ENCODE peak calls at places on chromosomes 4 and X, in nine cellular contexts. B, A, J, O, Q, D, X, G and S are unnamed samples.

GRCh38 chr4:1980561-1981041 is 28.2 kb downstream of the NELFA start:
- DNase-seq in B (no peak), X (no peak), G (no peak), O (no peak), A (no peak), Q (no peak), J (no peak), D (no peak), S (no peak)

GRCh38 chr4:26127851-26128337 is 192.9 kb upstream of the RBPJ start:
- DNase-seq in D (no peak), O (no peak), X (no peak), Q (peak), J (no peak), B (no peak), G (no peak), A (no peak), S (no peak)

GRCh38 chr4:173522160-173522873 is 7.7 kb downstream of the HAND2 start:
- DNase-seq in B (peak), O (peak), X (peak), Q (peak), G (peak), A (peak), J (no peak), D (no peak), S (peak)

GRCh38 chr4:119532319-119532718 is 96.3 kb downstream of the PDE5A start:
- DNase-seq in O (no peak), A (no peak), D (no peak), Q (no peak), X (no peak), G (no peak), J (no peak), B (no peak), S (no peak)

GRCh38 chr4:34046580-34046979 is 2197.7 kb downstream of the ARAP2 start:
- DNase-seq in Q (peak), A (no peak), X (no peak), D (no peak), G (no peak), O (no peak), J (no peak), B (no peak), S (no peak)

GRCh38 chr4:54255881-54256280 is 26.8 kb downstream of the PDGFRA start:
- DNase-seq in B (no peak), G (no peak), A (no peak), Q (no peak), X (no peak), O (no peak), D (no peak), J (no peak), S (no peak)

GRCh38 chrX:1911401-1912131 is 296.7 kb downstream of the ASMT start:
- DNase-seq in J (no peak), A (no peak), O (no peak), D (no peak), Q (no peak), G (no peak), X (no peak), B (no peak), S (no peak)

GRCh38 chr4:128653514-128654420 is 155.7 kb upstream of the JADE1 start:
- DNase-seq in A (peak), D (no peak), X (no peak), B (no peak), G (peak), Q (no peak), J (no peak), O (no peak), S (peak)

GRCh38 chr4:15327311-15328298 is 100.2 kb upstream of the C1QTNF7 start:
- DNase-seq in G (no peak), Q (no peak), X (no peak), A (no peak), B (peak), J (no peak), O (no peak), D (no peak), S (peak)

GRCh38 chr4:101019941-101020401 is 327.4 kb downstream of the PPP3CA start:
- DNase-seq in G (no peak), O (peak), A (no peak), D (no peak), Q (peak), J (no peak), X (no peak), B (peak), S (no peak)

GRCh38 chr4:153514001-153514526 is 47.9 kb downstream of the TMEM131L start:
- DNase-seq in J (no peak), O (peak), G (no peak), Q (no peak), B (peak), X (no peak), A (no peak), D (no peak), S (no peak)

GRCh38 chr4:154503598-154503997 is 12.0 kb upstream of the DCHS2 start:
- DNase-seq in Q (peak), X (peak), A (no peak), B (no peak), D (peak), O (peak), G (no peak), J (no peak), S (no peak)

GRCh38 chr4:177699365-177700213 is 257.4 kb upstream of the AGA start:
- DNase-seq in O (no peak), J (no peak), Q (peak), A (no peak), D (no peak), B (no peak), G (no peak), X (no peak), S (no peak)

GRCh38 chr4:17027495-17027894 is 129.1 kb upstream of the LDB2 start:
- DNase-seq in B (peak), J (no peak), X (no peak), O (peak), Q (peak), G (no peak), D (no peak), A (no peak), S (peak)

GRCh38 chr4:77104405-77105292 is 28.9 kb upstream of the CCNI start:
- DNase-seq in D (no peak), G (peak), A (peak), X (no peak), O (no peak), B (no peak), J (no peak), Q (peak), S (no peak)

GRCh38 chr4:180557348-180557747 is 1685.9 kb upstream of the TENM3 start:
- DNase-seq in D (peak), Q (no peak), B (no peak), A (no peak), X (no peak), J (no peak), G (no peak), O (no peak), S (no peak)

GRCh38 chr4:101346562-101347266 is 612 bp downstream of the PPP3CA start:
- DNase-seq in A (peak), B (peak), D (peak), X (peak), O (peak), J (peak), Q (peak), G (peak), S (no peak)

GRCh38 chrX:140765043-140765784 is 55.7 kb downstream of the LINC00632 start:
- DNase-seq in Q (no peak), B (no peak), D (no peak), O (peak), G (no peak), A (no peak), J (no peak), X (no peak), S (peak)

GRCh38 chrX:115533485-115533884 is 27.5 kb upstream of the PLS3 start:
- DNase-seq in X (no peak), B (no peak), G (no peak), J (no peak), Q (no peak), A (no peak), D (no peak), O (no peak), S (peak)

GRCh38 chr4:20378181-20378580 is 126.5 kb downstream of the SLIT2 start:
- DNase-seq in J (no peak), O (no peak), G (no peak), D (no peak), B (no peak), X (no peak), Q (no peak), A (no peak), S (no peak)

GRCh38 chrX:48487362-48487785 is 11.4 kb downstream of the FTSJ1 start:
- DNase-seq in Q (peak), O (no peak), G (no peak), A (no peak), B (peak), D (no peak), J (no peak), X (peak), S (peak)

GRCh38 chr4:73811841-73812240 is 24.6 kb upstream of the CXCL6 start:
- DNase-seq in D (no peak), O (no peak), A (no peak), G (no peak), B (no peak), Q (no peak), J (no peak), X (no peak), S (no peak)

GRCh38 chr4:186724048-186724860 is 598 bp upstream of the FAT1 start:
- DNase-seq in J (no peak), X (peak), O (no peak), G (peak), A (peak), Q (peak), B (peak), D (no peak), S (no peak)

GRCh38 chrX:150504399-150505186 is 63.8 kb upstream of the MTM1 start:
- DNase-seq in J (no peak), G (no peak), D (no peak), O (peak), Q (no peak), X (no peak), B (no peak), A (no peak), S (no peak)

GRCh38 chr4:118992149-118992548 is 103.5 kb downstream of the SYNPO2 start:
- DNase-seq in D (no peak), G (no peak), J (no peak), B (no peak), O (no peak), Q (no peak), A (no peak), X (no peak), S (no peak)

GRCh38 chr4:145538636-145539035 is 57.0 kb downstream of the SMAD1 start:
- DNase-seq in A (no peak), D (no peak), Q (no peak), G (no peak), O (no peak), J (no peak), X (no peak), B (no peak), S (no peak)

GRCh38 chr4:154349829-154350228 is 141.8 kb downstream of the DCHS2 start:
- DNase-seq in A (no peak), J (no peak), Q (peak), B (no peak), O (no peak), X (peak), G (no peak), D (peak), S (no peak)

GRCh38 chr4:126097155-126097554 is 782.4 kb downstream of the FAT4 start:
- DNase-seq in G (no peak), J (no peak), X (no peak), B (no peak), A (no peak), D (no peak), O (no peak), Q (no peak), S (no peak)

GRCh38 chr4:147741190-147741788 is 9.4 kb downstream of the ARHGAP10 start:
- DNase-seq in Q (no peak), B (peak), A (no peak), G (no peak), J (no peak), X (no peak), D (no peak), O (no peak), S (peak)

GRCh38 chr4:83362492-83363329 is 28.1 kb upstream of the HPSE start:
- DNase-seq in Q (peak), B (peak), D (peak), A (no peak), J (no peak), G (no peak), X (peak), O (peak), S (no peak)

GRCh38 chrX:103608305-103608963 is 671 bp downstream of the TCEAL3 start:
- DNase-seq in X (no peak), A (peak), O (no peak), Q (no peak), J (no peak), G (peak), B (no peak), D (no peak), S (no peak)

GRCh38 chrX:18886344-18887161 is 97.4 kb downstream of the PHKA2 start:
- DNase-seq in Q (no peak), X (peak), G (peak), B (peak), O (peak), A (peak), J (peak), D (peak), S (no peak)

GRCh38 chr4:24795666-24796381 is 451 bp downstream of the SOD3 start:
- DNase-seq in B (peak), G (no peak), O (no peak), Q (no peak), D (no peak), A (no peak), X (peak), J (no peak), S (no peak)

GRCh38 chr4:25861951-25862410 is 807 bp downstream of the SEL1L3 start:
- DNase-seq in J (no peak), D (peak), O (no peak), X (no peak), B (no peak), A (peak), Q (peak), G (peak), S (no peak)

GRCh38 chr4:186932631-186933150 is 209.0 kb upstream of the FAT1 start:
- DNase-seq in G (no peak), A (no peak), Q (no peak), O (peak), X (no peak), J (no peak), B (peak), D (no peak), S (no peak)

GRCh38 chrX:141879616-141880015 is 24.1 kb upstream of the MAGEC1 start:
- DNase-seq in Q (no peak), X (no peak), B (no peak), J (no peak), D (no peak), G (no peak), O (no peak), A (no peak), S (no peak)

GRCh38 chr4:133148690-133149363 is at the start of gene PCDH10:
- DNase-seq in X (peak), D (no peak), J (no peak), G (peak), A (peak), O (peak), B (peak), Q (peak), S (peak)

GRCh38 chr4:167234388-167234881 is at the start of gene SPOCK3:
- DNase-seq in B (peak), X (no peak), D (no peak), G (peak), Q (peak), J (no peak), O (peak), A (peak), S (no peak)
- H3K27ac ChIP-seq in B (no peak), X (no peak), D (no peak), G (no peak), Q (no peak), J (no peak), O (no peak), A (no peak), S (no peak)

DNA sequence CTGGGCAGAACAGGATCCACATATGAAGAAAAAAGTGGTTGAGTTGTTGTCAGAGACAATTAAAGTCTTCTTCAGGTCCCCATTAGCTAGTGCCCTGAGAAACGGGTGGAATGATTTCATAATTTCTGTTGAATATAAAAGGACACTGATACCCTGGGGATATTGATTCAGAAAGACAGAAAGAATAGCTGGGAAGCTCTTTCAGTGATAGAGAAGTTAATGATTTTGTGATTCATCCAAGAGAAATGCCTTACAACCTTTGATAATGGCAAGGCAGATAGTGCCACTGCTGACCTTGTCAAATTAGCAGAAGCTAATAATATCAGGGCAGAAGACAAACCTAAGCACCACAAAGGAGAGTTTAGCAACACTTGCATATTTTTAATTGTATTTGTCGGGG is 37.9 kb downstream of the UNC5C start:
- DNase-seq in X (no peak), B (no peak), O (no peak), A (no peak), J (no peak), Q (peak), D (no peak), G (no peak), S (no peak)
- H3K27ac ChIP-seq in X (no peak), B (no peak), O (no peak), A (no peak), J (no peak), Q (no peak), D (no peak), G (no peak), S (no peak)

DNA sequence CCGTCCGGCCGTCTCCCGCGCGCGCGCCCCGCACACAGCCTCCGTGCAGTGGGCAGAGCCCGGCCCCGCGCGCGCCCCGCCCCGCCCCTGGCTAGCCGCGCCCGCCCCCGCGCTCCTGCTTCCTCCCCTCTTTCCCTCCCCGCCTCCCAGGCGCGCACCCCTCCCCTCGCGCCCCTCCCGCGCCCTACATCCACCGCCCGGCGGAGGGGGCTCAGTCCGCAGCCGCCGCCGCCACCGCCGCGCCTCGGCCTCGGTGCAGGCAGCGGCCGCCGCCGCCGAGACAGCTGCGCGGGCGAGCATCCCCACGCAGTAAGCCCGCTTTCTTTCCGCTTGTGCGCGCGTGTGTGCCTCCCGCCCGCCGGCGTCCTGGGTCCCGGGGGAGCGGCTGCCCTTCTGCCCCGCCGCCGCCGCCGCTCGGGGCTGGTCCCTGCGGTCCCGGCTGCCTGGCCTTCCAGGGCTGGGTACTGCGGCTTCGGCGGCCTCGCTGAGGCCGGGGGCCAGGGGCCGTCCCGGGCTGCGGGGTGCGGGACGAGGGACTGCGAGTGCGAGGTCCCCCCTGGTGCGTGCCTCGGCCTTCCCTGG is at the start of gene FHL1:
- DNase-seq in X (peak), A (peak), G (peak), J (peak), D (peak), Q (peak), O (peak), B (peak), S (no peak)
- H3K27ac ChIP-seq in X (no peak), A (peak), G (peak), J (no peak), D (no peak), Q (peak), O (no peak), B (no peak), S (no peak)

DNA sequence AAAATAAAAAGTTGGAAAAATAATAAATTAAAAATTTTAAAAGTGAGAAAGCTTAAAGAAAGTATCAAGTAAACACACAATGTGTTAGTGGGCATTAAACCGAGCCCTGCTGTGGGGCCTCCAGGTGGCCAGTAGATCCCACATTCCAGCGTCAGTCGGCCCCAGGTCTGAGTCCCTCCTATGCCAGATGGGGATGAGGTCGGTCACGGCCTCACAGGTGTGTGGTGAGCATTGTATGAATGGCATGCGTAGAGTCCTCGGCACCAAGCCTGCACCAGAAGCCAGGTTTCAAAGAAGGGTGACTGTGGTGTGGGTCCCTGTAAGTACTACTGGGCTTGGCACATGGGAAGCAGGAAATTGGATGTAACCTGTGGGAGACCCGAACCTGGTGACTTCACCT is 75.6 kb upstream of the MSX1 start:
- DNase-seq in D (no peak), X (no peak), Q (no peak), G (no peak), A (no peak), O (no peak), B (no peak), J (no peak), S (no peak)
- H3K27ac ChIP-seq in D (no peak), X (no peak), Q (no peak), G (no peak), A (no peak), O (no peak), B (no peak), J (no peak), S (no peak)

GRCh38 chr4:175413561-175413960 is 398.5 kb downstream of the GPM6A start:
- DNase-seq in G (no peak), J (no peak), D (no peak), B (no peak), X (no peak), O (no peak), A (no peak), Q (no peak), S (no peak)
- H3K27ac ChIP-seq in G (no peak), J (no peak), D (no peak), B (no peak), X (no peak), O (no peak), A (no peak), Q (no peak), S (peak)

DNA sequence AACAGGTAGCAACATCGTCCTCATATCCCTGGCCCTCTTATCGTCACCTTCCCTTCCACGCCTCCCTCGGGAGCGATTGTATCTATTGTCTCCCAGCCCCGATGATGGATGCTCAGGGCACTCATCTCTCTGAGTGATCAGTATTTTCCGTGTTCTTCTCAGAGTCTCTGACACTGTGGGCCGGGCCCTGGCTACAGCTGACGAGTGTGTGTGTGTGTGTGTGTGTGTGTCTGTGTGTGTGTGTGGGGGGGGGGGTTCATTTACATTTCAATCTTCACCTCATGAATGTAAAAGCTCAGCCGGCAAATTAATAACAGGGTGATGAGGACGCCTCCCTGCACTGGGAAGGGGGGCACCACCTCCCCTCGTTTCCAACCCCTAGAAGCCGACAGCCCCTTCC is 159.4 kb downstream of the SHOX start:
- DNase-seq in Q (no peak), X (no peak), A (no peak), B (no peak), O (no peak), G (no peak), J (no peak), D (no peak), S (no peak)
- H3K27ac ChIP-seq in Q (no peak), X (no peak), A (no peak), B (no peak), O (no peak), G (no peak), J (no peak), D (no peak), S (no peak)

DNA sequence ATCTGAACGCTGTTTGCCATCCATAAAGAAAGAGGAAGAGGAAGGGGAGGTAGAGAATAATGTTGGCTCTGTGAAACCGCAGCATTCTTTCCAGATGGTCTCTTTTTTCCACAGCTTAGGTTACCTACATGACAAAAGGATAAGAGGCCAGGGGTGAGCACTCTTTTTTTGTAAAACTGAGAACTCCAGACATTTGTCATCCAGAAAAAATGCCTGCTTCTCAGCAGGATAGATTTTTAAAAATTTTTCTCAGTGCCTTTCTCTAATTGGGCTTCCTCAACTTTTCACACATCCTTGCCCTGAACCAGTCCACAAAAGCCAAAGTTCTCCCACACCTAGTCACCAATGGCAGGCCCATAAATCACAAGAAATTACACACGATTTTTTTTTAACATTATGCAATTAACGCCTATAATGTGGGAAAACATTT is 158.1 kb upstream of the TENM3 start:
- DNase-seq in B (peak), O (no peak), G (no peak), J (no peak), X (no peak), A (no peak), Q (no peak), D (no peak), S (no peak)
- H3K27ac ChIP-seq in B (peak), O (no peak), G (no peak), J (no peak), X (no peak), A (no peak), Q (no peak), D (no peak), S (no peak)